ENCODE peak calls at places on chromosomes 1 and 21, in nine cellular contexts. One of them, this sample, is unnamed.

GRCh38 chr1:240027059-240027462 is 64.6 kb upstream of the FMN2 start:
- DNase-seq in fibroblast of villous mesenchyme: peak
- DNase-seq in T-helper 17 cell: no peak
- DNase-seq in tibial artery: no peak
- DNase-seq in astrocyte of the hippocampus: peak
- DNase-seq in HT1080: peak
- DNase-seq in epithelial cell of proximal tubule: no peak
- DNase-seq in cardiac fibroblast: peak
- DNase-seq in caudate nucleus: peak
- DNase-seq in this sample: peak

GRCh38 chr1:32652244-32652962 is 1.4 kb downstream of the RBBP4 start:
- DNase-seq in epithelial cell of proximal tubule: no peak
- DNase-seq in T-helper 17 cell: no peak
- DNase-seq in tibial artery: no peak
- DNase-seq in HT1080: no peak
- DNase-seq in cardiac fibroblast: no peak
- DNase-seq in caudate nucleus: no peak
- DNase-seq in fibroblast of villous mesenchyme: no peak
- DNase-seq in astrocyte of the hippocampus: no peak
- DNase-seq in this sample: no peak

GRCh38 chr1:36083635-36084501 is at the start of gene TEKT2:
- DNase-seq in cardiac fibroblast: peak
- DNase-seq in fibroblast of villous mesenchyme: peak
- DNase-seq in epithelial cell of proximal tubule: no peak
- DNase-seq in HT1080: no peak
- DNase-seq in T-helper 17 cell: no peak
- DNase-seq in tibial artery: no peak
- DNase-seq in astrocyte of the hippocampus: peak
- DNase-seq in caudate nucleus: peak
- DNase-seq in this sample: no peak

GRCh38 chr1:231879296-231879695 is 252.7 kb downstream of the DISC1 start:
- DNase-seq in epithelial cell of proximal tubule: no peak
- DNase-seq in caudate nucleus: no peak
- DNase-seq in tibial artery: no peak
- DNase-seq in HT1080: no peak
- DNase-seq in cardiac fibroblast: no peak
- DNase-seq in astrocyte of the hippocampus: no peak
- DNase-seq in T-helper 17 cell: no peak
- DNase-seq in fibroblast of villous mesenchyme: no peak
- DNase-seq in this sample: no peak

GRCh38 chr1:230149751-230150584 is 82.9 kb downstream of the GALNT2 start:
- DNase-seq in epithelial cell of proximal tubule: no peak
- DNase-seq in T-helper 17 cell: no peak
- DNase-seq in astrocyte of the hippocampus: no peak
- DNase-seq in cardiac fibroblast: no peak
- DNase-seq in caudate nucleus: no peak
- DNase-seq in fibroblast of villous mesenchyme: no peak
- DNase-seq in tibial artery: no peak
- DNase-seq in HT1080: no peak
- DNase-seq in this sample: no peak

GRCh38 chr1:3442331-3442730 is 12.1 kb upstream of the ARHGEF16 start:
- DNase-seq in astrocyte of the hippocampus: no peak
- DNase-seq in T-helper 17 cell: no peak
- DNase-seq in cardiac fibroblast: no peak
- DNase-seq in epithelial cell of proximal tubule: no peak
- DNase-seq in fibroblast of villous mesenchyme: no peak
- DNase-seq in caudate nucleus: no peak
- DNase-seq in tibial artery: no peak
- DNase-seq in HT1080: no peak
- DNase-seq in this sample: no peak

GRCh38 chr1:171220551-171221175 is 27.6 kb upstream of the FMO1 start:
- DNase-seq in epithelial cell of proximal tubule: no peak
- DNase-seq in caudate nucleus: no peak
- DNase-seq in T-helper 17 cell: no peak
- DNase-seq in HT1080: no peak
- DNase-seq in fibroblast of villous mesenchyme: peak
- DNase-seq in astrocyte of the hippocampus: peak
- DNase-seq in cardiac fibroblast: peak
- DNase-seq in tibial artery: no peak
- DNase-seq in this sample: no peak

GRCh38 chr21:27060190-27060589 is 93.3 kb upstream of the ADAMTS5 start:
- DNase-seq in fibroblast of villous mesenchyme: peak
- DNase-seq in astrocyte of the hippocampus: no peak
- DNase-seq in caudate nucleus: no peak
- DNase-seq in tibial artery: no peak
- DNase-seq in epithelial cell of proximal tubule: no peak
- DNase-seq in cardiac fibroblast: peak
- DNase-seq in HT1080: no peak
- DNase-seq in T-helper 17 cell: no peak
- DNase-seq in this sample: no peak

GRCh38 chr21:42063578-42064521 is 7.3 kb upstream of the UMODL1 start:
- DNase-seq in astrocyte of the hippocampus: no peak
- DNase-seq in cardiac fibroblast: no peak
- DNase-seq in fibroblast of villous mesenchyme: no peak
- DNase-seq in tibial artery: no peak
- DNase-seq in T-helper 17 cell: peak
- DNase-seq in epithelial cell of proximal tubule: no peak
- DNase-seq in HT1080: no peak
- DNase-seq in caudate nucleus: no peak
- DNase-seq in this sample: peak

GRCh38 chr1:63742526-63742925 is 31.3 kb upstream of the ROR1 start:
- DNase-seq in T-helper 17 cell: no peak
- DNase-seq in tibial artery: no peak
- DNase-seq in cardiac fibroblast: no peak
- DNase-seq in caudate nucleus: no peak
- DNase-seq in astrocyte of the hippocampus: no peak
- DNase-seq in fibroblast of villous mesenchyme: no peak
- DNase-seq in HT1080: no peak
- DNase-seq in epithelial cell of proximal tubule: no peak
- DNase-seq in this sample: no peak

GRCh38 chr1:111420377-111420776 is 7.2 kb downstream of the OVGP1 start:
- DNase-seq in cardiac fibroblast: no peak
- DNase-seq in epithelial cell of proximal tubule: no peak
- DNase-seq in T-helper 17 cell: no peak
- DNase-seq in caudate nucleus: no peak
- DNase-seq in astrocyte of the hippocampus: no peak
- DNase-seq in tibial artery: no peak
- DNase-seq in HT1080: no peak
- DNase-seq in fibroblast of villous mesenchyme: no peak
- DNase-seq in this sample: peak

GRCh38 chr1:160081261-160081936 is at the start of gene KCNJ9:
- DNase-seq in fibroblast of villous mesenchyme: no peak
- DNase-seq in caudate nucleus: peak
- DNase-seq in tibial artery: no peak
- DNase-seq in T-helper 17 cell: no peak
- DNase-seq in cardiac fibroblast: no peak
- DNase-seq in HT1080: peak
- DNase-seq in astrocyte of the hippocampus: peak
- DNase-seq in epithelial cell of proximal tubule: no peak
- DNase-seq in this sample: no peak

GRCh38 chr1:99994496-99994895 is 24.7 kb downstream of the SLC35A3 start:
- DNase-seq in tibial artery: no peak
- DNase-seq in caudate nucleus: no peak
- DNase-seq in HT1080: no peak
- DNase-seq in fibroblast of villous mesenchyme: no peak
- DNase-seq in astrocyte of the hippocampus: peak
- DNase-seq in epithelial cell of proximal tubule: no peak
- DNase-seq in cardiac fibroblast: no peak
- DNase-seq in T-helper 17 cell: no peak
- DNase-seq in this sample: no peak

GRCh38 chr1:209417761-209418160 is 165.8 kb upstream of the CAMK1G start:
- DNase-seq in HT1080: no peak
- DNase-seq in T-helper 17 cell: no peak
- DNase-seq in caudate nucleus: no peak
- DNase-seq in cardiac fibroblast: no peak
- DNase-seq in tibial artery: no peak
- DNase-seq in epithelial cell of proximal tubule: no peak
- DNase-seq in fibroblast of villous mesenchyme: no peak
- DNase-seq in astrocyte of the hippocampus: no peak
- DNase-seq in this sample: no peak

GRCh38 chr1:109796484-109797305 is 33.0 kb upstream of the EPS8L3 start:
- DNase-seq in fibroblast of villous mesenchyme: peak
- DNase-seq in epithelial cell of proximal tubule: no peak
- DNase-seq in tibial artery: no peak
- DNase-seq in astrocyte of the hippocampus: peak
- DNase-seq in cardiac fibroblast: peak
- DNase-seq in caudate nucleus: no peak
- DNase-seq in HT1080: peak
- DNase-seq in T-helper 17 cell: no peak
- DNase-seq in this sample: no peak

GRCh38 chr1:104468282-104468681 is 718.6 kb downstream of the AMY1C start:
- DNase-seq in HT1080: no peak
- DNase-seq in cardiac fibroblast: no peak
- DNase-seq in epithelial cell of proximal tubule: no peak
- DNase-seq in tibial artery: no peak
- DNase-seq in caudate nucleus: no peak
- DNase-seq in T-helper 17 cell: no peak
- DNase-seq in astrocyte of the hippocampus: no peak
- DNase-seq in fibroblast of villous mesenchyme: no peak
- DNase-seq in this sample: no peak

GRCh38 chr1:65691962-65692361 is 100.7 kb upstream of the PDE4B start:
- DNase-seq in tibial artery: no peak
- DNase-seq in T-helper 17 cell: no peak
- DNase-seq in caudate nucleus: no peak
- DNase-seq in cardiac fibroblast: peak
- DNase-seq in fibroblast of villous mesenchyme: peak
- DNase-seq in HT1080: no peak
- DNase-seq in epithelial cell of proximal tubule: no peak
- DNase-seq in astrocyte of the hippocampus: no peak
- DNase-seq in this sample: no peak

GRCh38 chr1:11610629-11611180 is 43.5 kb downstream of the FBXO2 start:
- DNase-seq in HT1080: no peak
- DNase-seq in cardiac fibroblast: no peak
- DNase-seq in fibroblast of villous mesenchyme: no peak
- DNase-seq in T-helper 17 cell: no peak
- DNase-seq in tibial artery: no peak
- DNase-seq in caudate nucleus: no peak
- DNase-seq in astrocyte of the hippocampus: no peak
- DNase-seq in epithelial cell of proximal tubule: no peak
- DNase-seq in this sample: no peak

GRCh38 chr1:228379165-228379460 is 27.5 kb downstream of the TRIM11 start:
- DNase-seq in fibroblast of villous mesenchyme: peak
- DNase-seq in T-helper 17 cell: no peak
- DNase-seq in caudate nucleus: no peak
- DNase-seq in HT1080: no peak
- DNase-seq in astrocyte of the hippocampus: peak
- DNase-seq in tibial artery: no peak
- DNase-seq in epithelial cell of proximal tubule: no peak
- DNase-seq in cardiac fibroblast: no peak
- DNase-seq in this sample: peak

GRCh38 chr1:115314111-115314510 is 23.9 kb downstream of the NGF start:
- DNase-seq in tibial artery: no peak
- DNase-seq in epithelial cell of proximal tubule: no peak
- DNase-seq in fibroblast of villous mesenchyme: no peak
- DNase-seq in HT1080: no peak
- DNase-seq in T-helper 17 cell: no peak
- DNase-seq in caudate nucleus: no peak
- DNase-seq in astrocyte of the hippocampus: no peak
- DNase-seq in cardiac fibroblast: no peak
- DNase-seq in this sample: no peak

GRCh38 chr1:2941907-2942306 is 79.4 kb upstream of the ACTRT2 start:
- DNase-seq in caudate nucleus: no peak
- DNase-seq in epithelial cell of proximal tubule: no peak
- DNase-seq in cardiac fibroblast: no peak
- DNase-seq in HT1080: no peak
- DNase-seq in tibial artery: no peak
- DNase-seq in astrocyte of the hippocampus: no peak
- DNase-seq in fibroblast of villous mesenchyme: no peak
- DNase-seq in T-helper 17 cell: no peak
- DNase-seq in this sample: no peak

GRCh38 chr1:21491483-21492170 is 17.6 kb upstream of the ALPL start:
- DNase-seq in caudate nucleus: no peak
- DNase-seq in astrocyte of the hippocampus: peak
- DNase-seq in epithelial cell of proximal tubule: no peak
- DNase-seq in HT1080: no peak
- DNase-seq in T-helper 17 cell: no peak
- DNase-seq in cardiac fibroblast: peak
- DNase-seq in tibial artery: no peak
- DNase-seq in fibroblast of villous mesenchyme: peak
- DNase-seq in this sample: peak

GRCh38 chr1:201903135-201903534 is 14.4 kb downstream of the SHISA4 start:
- DNase-seq in T-helper 17 cell: no peak
- DNase-seq in tibial artery: peak
- DNase-seq in fibroblast of villous mesenchyme: no peak
- DNase-seq in epithelial cell of proximal tubule: no peak
- DNase-seq in cardiac fibroblast: peak
- DNase-seq in astrocyte of the hippocampus: peak
- DNase-seq in HT1080: no peak
- DNase-seq in caudate nucleus: no peak
- DNase-seq in this sample: peak

GRCh38 chr1:44289530-44289929 is 65.5 kb downstream of the ERI3 start:
- DNase-seq in T-helper 17 cell: no peak
- DNase-seq in epithelial cell of proximal tubule: no peak
- DNase-seq in caudate nucleus: no peak
- DNase-seq in astrocyte of the hippocampus: no peak
- DNase-seq in cardiac fibroblast: no peak
- DNase-seq in HT1080: no peak
- DNase-seq in tibial artery: no peak
- DNase-seq in fibroblast of villous mesenchyme: no peak
- DNase-seq in this sample: no peak

GRCh38 chr1:240906477-240906876 is 294.5 kb upstream of the GREM2 start:
- DNase-seq in epithelial cell of proximal tubule: no peak
- DNase-seq in tibial artery: no peak
- DNase-seq in caudate nucleus: no peak
- DNase-seq in HT1080: no peak
- DNase-seq in astrocyte of the hippocampus: peak
- DNase-seq in T-helper 17 cell: no peak
- DNase-seq in fibroblast of villous mesenchyme: no peak
- DNase-seq in cardiac fibroblast: no peak
- DNase-seq in this sample: no peak

GRCh38 chr1:235417101-235417697 is 50.0 kb downstream of the TBCE start:
- DNase-seq in epithelial cell of proximal tubule: no peak
- DNase-seq in astrocyte of the hippocampus: peak
- DNase-seq in fibroblast of villous mesenchyme: peak
- DNase-seq in cardiac fibroblast: peak
- DNase-seq in T-helper 17 cell: peak
- DNase-seq in caudate nucleus: peak
- DNase-seq in HT1080: peak
- DNase-seq in tibial artery: peak
- DNase-seq in this sample: peak

GRCh38 chr1:45767035-45767434 is 16.6 kb upstream of the IPP start:
- DNase-seq in T-helper 17 cell: no peak
- DNase-seq in epithelial cell of proximal tubule: no peak
- DNase-seq in HT1080: peak
- DNase-seq in tibial artery: no peak
- DNase-seq in astrocyte of the hippocampus: no peak
- DNase-seq in cardiac fibroblast: peak
- DNase-seq in fibroblast of villous mesenchyme: peak
- DNase-seq in caudate nucleus: no peak
- DNase-seq in this sample: no peak

GRCh38 chr21:34700605-34701004 is 31.8 kb downstream of the CLIC6 start:
- DNase-seq in tibial artery: no peak
- DNase-seq in T-helper 17 cell: no peak
- DNase-seq in cardiac fibroblast: no peak
- DNase-seq in caudate nucleus: no peak
- DNase-seq in astrocyte of the hippocampus: no peak
- DNase-seq in epithelial cell of proximal tubule: no peak
- DNase-seq in fibroblast of villous mesenchyme: no peak
- DNase-seq in HT1080: no peak
- DNase-seq in this sample: no peak

GRCh38 chr1:167650266-167651160 is 20.5 kb downstream of the RCSD1 start:
- DNase-seq in caudate nucleus: no peak
- DNase-seq in T-helper 17 cell: no peak
- DNase-seq in HT1080: no peak
- DNase-seq in fibroblast of villous mesenchyme: no peak
- DNase-seq in cardiac fibroblast: no peak
- DNase-seq in tibial artery: no peak
- DNase-seq in astrocyte of the hippocampus: no peak
- DNase-seq in epithelial cell of proximal tubule: no peak
- DNase-seq in this sample: no peak

GRCh38 chr1:49622877-49623276 is 400.9 kb downstream of the AGBL4 start:
- DNase-seq in fibroblast of villous mesenchyme: no peak
- DNase-seq in cardiac fibroblast: no peak
- DNase-seq in T-helper 17 cell: no peak
- DNase-seq in tibial artery: no peak
- DNase-seq in epithelial cell of proximal tubule: no peak
- DNase-seq in caudate nucleus: no peak
- DNase-seq in HT1080: no peak
- DNase-seq in astrocyte of the hippocampus: no peak
- DNase-seq in this sample: no peak

GRCh38 chr1:220976390-220976789 is 97.1 kb downstream of the HLX start:
- DNase-seq in tibial artery: no peak
- DNase-seq in astrocyte of the hippocampus: no peak
- DNase-seq in T-helper 17 cell: no peak
- DNase-seq in cardiac fibroblast: no peak
- DNase-seq in HT1080: no peak
- DNase-seq in caudate nucleus: no peak
- DNase-seq in fibroblast of villous mesenchyme: no peak
- DNase-seq in epithelial cell of proximal tubule: no peak
- DNase-seq in this sample: no peak